ENCODE peak calls at places on chromosome 9, in six cellular contexts. C is fibroblast of the aortic adventitia, J is dorsolateral prefrontal cortex, D is left colon, M is AG08395, W is dermis microvascular lymphatic vessel endothelial cell. I is an unnamed sample.

GRCh38 chr9:112790231-112790774 is 39.7 kb downstream of the SNX30 start:
- DNase-seq in W (no peak), D (no peak), J (no peak), M (no peak), C (no peak), I (no peak)

GRCh38 chr9:128747233-128747632 is 23.3 kb upstream of the ZDHHC12 start:
- DNase-seq in W (no peak), C (no peak), J (no peak), M (no peak), D (no peak), I (no peak)

GRCh38 chr9:92740015-92740408 is 24.6 kb downstream of the BICD2 start:
- DNase-seq in C (peak; percentile 40), M (peak; percentile 28), D (no peak), W (peak; percentile 67), J (no peak), I (peak; percentile 44)

GRCh38 chr9:137138701-137139467 is at the start of gene GRIN1:
- DNase-seq in J (peak; percentile 59), M (peak; percentile 61), D (no peak), W (peak; percentile 55), C (peak; percentile 15), I (no peak)

GRCh38 chr9:108626743-108627142 is 229.0 kb downstream of the ACTL7B start:
- DNase-seq in D (no peak), M (no peak), W (no peak), C (no peak), J (no peak), I (no peak)

GRCh38 chr9:36161187-36161586 is 8.0 kb upstream of the CCIN start:
- DNase-seq in C (peak; percentile 66), J (no peak), W (no peak), D (no peak), M (peak; percentile 55), I (no peak)

GRCh38 chr9:89992326-89993208 is 387.8 kb downstream of the GADD45G start:
- DNase-seq in J (no peak), D (no peak), M (no peak), C (no peak), W (no peak), I (no peak)

GRCh38 chr9:127664678-127665507 is 41.9 kb upstream of the CFAP157 start:
- DNase-seq in C (peak; percentile 79), D (peak; percentile 19), M (peak; percentile 64), W (no peak), J (peak; percentile 55), I (no peak)

GRCh38 chr9:124286292-124286931 is 28.7 kb downstream of the NEK6 start:
- DNase-seq in D (peak; percentile 72), M (peak; percentile 66), W (peak; percentile 84), C (peak; percentile 84), J (no peak), I (peak; percentile 46)

GRCh38 chr9:113564804-113565237 is 101.3 kb downstream of the RGS3 start:
- DNase-seq in J (peak; percentile 42), C (peak; percentile 54), W (no peak), D (peak; percentile 82), M (peak; percentile 94), I (no peak)

GRCh38 chr9:131020388-131020787 is 11.4 kb downstream of the LAMC3 start:
- DNase-seq in J (no peak), C (peak; percentile 93), M (peak; percentile 90), D (no peak), W (no peak), I (no peak)

GRCh38 chr9:1619915-1620705 is 395.0 kb upstream of the SMARCA2 start:
- DNase-seq in C (no peak), W (no peak), M (no peak), D (no peak), J (no peak), I (no peak)

GRCh38 chr9:75429531-75430454 is 341.5 kb downstream of the OSTF1 start:
- DNase-seq in W (no peak), M (no peak), C (no peak), D (no peak), J (no peak), I (no peak)

GRCh38 chr9:121972501-121972981 is 120.6 kb downstream of the TTLL11 start:
- DNase-seq in M (peak; percentile 77), W (peak; percentile 76), J (peak; percentile 25), C (peak; percentile 54), D (peak; percentile 77), I (peak; percentile 35)

GRCh38 chr9:99489043-99489378 is 266.9 kb downstream of the SEC61B start:
- DNase-seq in J (no peak), M (peak; percentile 76), D (no peak), W (no peak), C (peak; percentile 57), I (no peak)

GRCh38 chr9:130226112-130226511 is 39.4 kb upstream of the HMCN2 start:
- DNase-seq in M (no peak), C (no peak), D (no peak), W (no peak), J (no peak), I (no peak)

GRCh38 chr9:97307091-97307490 is 368 bp upstream of the CCDC180 start:
- DNase-seq in C (peak; percentile 39), W (peak; percentile 71), J (peak; percentile 76), M (peak; percentile 45), D (peak; percentile 82), I (no peak)

GRCh38 chr9:133968428-133968827 is 23.7 kb downstream of the VAV2 start:
- DNase-seq in C (no peak), W (no peak), J (no peak), M (no peak), D (no peak), I (no peak)

GRCh38 chr9:5671711-5672353 is 42.9 kb downstream of the RIC1 start:
- DNase-seq in J (no peak), M (no peak), W (no peak), C (no peak), D (no peak), I (no peak)

GRCh38 chr9:96222132-96222531 is 79.8 kb downstream of the HSD17B3 start:
- DNase-seq in D (no peak), M (peak; percentile 33), C (no peak), J (no peak), W (peak; percentile 21), I (no peak)

GRCh38 chr9:111158375-111158774 is 120.1 kb upstream of the LPAR1 start:
- DNase-seq in W (no peak), M (peak; percentile 66), J (no peak), C (peak; percentile 77), D (no peak), I (no peak)

GRCh38 chr9:37485389-37486255 is at the start of gene POLR1E:
- DNase-seq in J (peak; percentile 95), C (peak; percentile 86), M (peak; percentile 97), W (peak; percentile 92), D (peak; percentile 97), I (peak; percentile 49)

GRCh38 chr9:3528466-3528865 is 2.7 kb upstream of the RFX3 start:
- DNase-seq in J (no peak), C (no peak), W (peak; percentile 44), D (no peak), M (no peak), I (no peak)

GRCh38 chr9:38423939-38424843 is at the start of gene IGFBPL1:
- DNase-seq in M (peak; percentile 62), J (no peak), C (no peak), D (no peak), W (peak; percentile 46), I (no peak)

GRCh38 chr9:18668944-18669343 is 195.0 kb downstream of the ADAMTSL1 start:
- DNase-seq in J (no peak), C (no peak), M (no peak), D (no peak), W (no peak), I (no peak)

GRCh38 chr9:82488319-82488701 is 499.7 kb downstream of the SPATA31D1 start:
- DNase-seq in M (no peak), W (no peak), C (no peak), D (no peak), J (no peak), I (no peak)

GRCh38 chr9:28976684-28977083 is 1403.4 kb upstream of the C9orf72 start:
- DNase-seq in J (no peak), D (no peak), C (no peak), M (no peak), W (no peak), I (no peak)

GRCh38 chr9:107739601-107740082 is 250.1 kb upstream of the KLF4 start:
- DNase-seq in J (no peak), M (no peak), W (no peak), D (peak; percentile 34), C (peak; percentile 98), I (no peak)

GRCh38 chr9:114319147-114319546 is 3.8 kb upstream of the ORM1 start:
- DNase-seq in D (no peak), C (no peak), M (no peak), W (no peak), J (no peak), I (no peak)

GRCh38 chr9:110270211-110270995 is 14.1 kb upstream of the TXN start:
- DNase-seq in C (no peak), J (no peak), D (no peak), M (no peak), W (no peak), I (no peak)

GRCh38 chr9:33129886-33130284 is 37.3 kb downstream of the B4GALT1 start:
- DNase-seq in M (no peak), J (no peak), D (peak; percentile 35), C (no peak), W (no peak), I (no peak)

GRCh38 chr9:109705515-109705914 is 74.5 kb upstream of the PALM2AKAP2 start:
- DNase-seq in C (peak; percentile 39), M (no peak), D (no peak), J (no peak), W (no peak), I (no peak)

GRCh38 chr9:111805841-111806241 is 11.1 kb upstream of the SHOC1 start:
- DNase-seq in C (peak; percentile 76), M (peak; percentile 32), D (no peak), W (peak; percentile 90), J (no peak), I (peak; percentile 62)

GRCh38 chr9:123081824-123082223 is 48.4 kb downstream of the GPR21 start:
- DNase-seq in W (peak; percentile 68), D (no peak), M (peak; percentile 43), C (peak; percentile 61), J (no peak), I (peak; percentile 15)

GRCh38 chr9:20646656-20647055 is 24.4 kb upstream of the MLLT3 start:
- DNase-seq in C (no peak), J (no peak), M (no peak), W (peak; percentile 69), D (no peak), I (no peak)